ENCODE peak calls at places on chromosomes 2 and 18, in eight cellular contexts. C, F, P, T, D, S, L and E are unnamed samples.

GRCh38 chr2:33015421-33016142 is 68.8 kb downstream of the LTBP1 start:
- DNase-seq in S (no peak), C (peak; percentile 29), P (no peak), L (no peak), F (no peak), D (peak; percentile 80), T (no peak), E (no peak)

GRCh38 chr2:222887124-222887523 is 26.3 kb downstream of the ACSL3 start:
- DNase-seq in L (no peak), D (no peak), S (no peak), P (no peak), T (no peak), C (no peak), F (no peak), E (no peak)

GRCh38 chr2:43294973-43295603 is 68.7 kb upstream of the ZFP36L2 start:
- DNase-seq in C (no peak), D (no peak), T (no peak), L (peak; percentile 28), P (no peak), F (no peak), S (no peak), E (no peak)

GRCh38 chr2:221571108-221571390 is 1.1 kb downstream of the EPHA4 start:
- DNase-seq in S (peak; percentile 75), F (no peak), P (no peak), C (peak; percentile 15), L (no peak), T (no peak), D (no peak), E (peak; percentile 13)

GRCh38 chr2:27627963-27628766 is 647 bp downstream of the CCDC121 start:
- DNase-seq in S (no peak), C (no peak), F (no peak), D (peak; percentile 45), P (peak; percentile 18), L (peak; percentile 77), T (no peak), E (no peak)

GRCh38 chr2:48183276-48183675 is 277.0 kb upstream of the FBXO11 start:
- DNase-seq in T (no peak), F (no peak), S (no peak), D (no peak), L (no peak), P (no peak), C (no peak), E (no peak)

GRCh38 chr2:210429403-210430137 is 47.0 kb downstream of the LANCL1 start:
- DNase-seq in C (no peak), P (no peak), S (no peak), F (no peak), D (no peak), L (no peak), T (no peak), E (no peak)

GRCh38 chr2:61478086-61478485 is 7.2 kb upstream of the USP34 start:
- DNase-seq in T (no peak), P (no peak), C (no peak), F (no peak), L (no peak), D (no peak), S (no peak), E (no peak)

GRCh38 chr2:105681927-105682326 is 62.8 kb upstream of the NCK2 start:
- DNase-seq in C (no peak), F (no peak), T (no peak), L (no peak), P (no peak), D (no peak), S (no peak), E (no peak)

GRCh38 chr18:51235011-51235789 is 37.7 kb upstream of the MEX3C start:
- DNase-seq in P (no peak), S (no peak), F (no peak), D (no peak), C (peak; percentile 22), T (no peak), L (peak; percentile 89), E (no peak)

GRCh38 chr2:180524458-180524857 is 455.9 kb upstream of the UBE2E3 start:
- DNase-seq in T (no peak), P (no peak), C (no peak), L (no peak), D (no peak), S (no peak), F (no peak), E (no peak)

GRCh38 chr2:98086491-98087446 is at the start of gene VWA3B:
- DNase-seq in P (peak; percentile 46), L (peak; percentile 28), D (no peak), T (peak; percentile 68), S (peak; percentile 93), C (peak; percentile 18), F (no peak), E (peak; percentile 59)

GRCh38 chr18:43665239-43665788 is 388.0 kb upstream of the SYT4 start:
- DNase-seq in L (no peak), S (no peak), D (no peak), F (no peak), P (no peak), T (no peak), C (peak; percentile 1), E (no peak)

GRCh38 chr18:73752546-73752945 is 395.1 kb downstream of the FBXO15 start:
- DNase-seq in C (no peak), T (no peak), S (no peak), P (no peak), L (no peak), F (no peak), D (no peak), E (no peak)

DNA sequence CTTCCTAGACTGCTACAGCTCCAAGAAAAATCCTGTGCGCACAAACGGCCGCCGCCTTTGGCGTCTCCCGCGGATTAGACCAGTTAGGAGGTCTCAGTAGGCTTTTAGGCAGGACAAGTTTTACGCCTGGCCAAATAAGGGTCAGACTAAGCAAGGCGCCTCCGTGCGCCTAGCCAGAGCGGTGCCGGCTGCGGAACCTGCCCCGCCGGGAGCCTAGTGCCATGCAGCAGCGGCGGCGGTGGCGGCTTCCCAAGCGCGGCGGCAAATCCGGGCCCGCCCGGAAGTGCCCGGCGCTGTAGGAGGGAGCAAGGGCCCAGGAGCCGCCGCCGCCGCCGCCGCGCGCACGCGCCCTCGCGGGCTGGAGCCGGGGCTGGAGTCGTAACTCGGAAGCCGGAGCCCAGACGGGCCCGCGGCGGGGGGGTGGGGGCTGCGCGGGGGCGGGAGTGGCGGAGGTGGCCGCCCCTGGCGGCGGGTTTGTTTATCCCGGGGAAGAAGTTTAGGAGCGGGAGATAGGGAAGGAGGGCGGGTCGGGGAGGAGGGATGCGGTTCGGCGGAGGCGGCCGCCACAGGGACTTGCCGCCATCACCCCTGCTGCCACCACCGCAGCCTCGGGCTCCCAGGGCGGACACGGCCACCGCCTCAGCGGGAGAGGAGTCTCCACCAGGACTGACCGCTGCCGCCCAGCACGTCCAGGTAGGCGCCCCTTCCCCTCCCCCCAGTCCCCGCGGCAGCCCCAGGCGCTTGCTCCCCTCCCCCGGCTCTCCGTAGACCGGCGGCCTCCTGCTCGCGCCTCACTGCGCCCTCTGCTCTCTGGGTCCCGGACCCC is at the start of gene SPOPL:
- DNase-seq in C (peak; percentile 92), P (peak; percentile 77), F (peak; percentile 26), D (peak; percentile 87), S (peak; percentile 98), T (peak; percentile 95), L (peak; percentile 91), E (peak; percentile 92)
- TF ChIP-seq POLR2A in C (peak; percentile 91), P (peak; percentile 88), F (peak; percentile 47), D (peak; percentile 93), S (no peak), T (peak; percentile 91), L (peak; percentile 74), E (peak; percentile 84)

GRCh38 chr18:23228102-23229051 is 93.1 kb downstream of the CABLES1 start:
- DNase-seq in L (peak; percentile 54), T (no peak), C (no peak), S (no peak), D (no peak), P (no peak), F (no peak), E (peak; percentile 59)
- TF ChIP-seq POLR2A in L (no peak), T (no peak), C (no peak), S (no peak), D (no peak), P (no peak), F (no peak), E (no peak)

GRCh38 chr2:241507430-241508239 is 749 bp downstream of the STK25 start:
- DNase-seq in D (peak; percentile 62), S (peak; percentile 91), T (no peak), L (peak; percentile 68), P (no peak), F (no peak), C (peak; percentile 64), E (peak; percentile 53)
- TF ChIP-seq POLR2A in D (no peak), S (no peak), T (no peak), L (no peak), P (no peak), F (no peak), C (no peak), E (no peak)

DNA sequence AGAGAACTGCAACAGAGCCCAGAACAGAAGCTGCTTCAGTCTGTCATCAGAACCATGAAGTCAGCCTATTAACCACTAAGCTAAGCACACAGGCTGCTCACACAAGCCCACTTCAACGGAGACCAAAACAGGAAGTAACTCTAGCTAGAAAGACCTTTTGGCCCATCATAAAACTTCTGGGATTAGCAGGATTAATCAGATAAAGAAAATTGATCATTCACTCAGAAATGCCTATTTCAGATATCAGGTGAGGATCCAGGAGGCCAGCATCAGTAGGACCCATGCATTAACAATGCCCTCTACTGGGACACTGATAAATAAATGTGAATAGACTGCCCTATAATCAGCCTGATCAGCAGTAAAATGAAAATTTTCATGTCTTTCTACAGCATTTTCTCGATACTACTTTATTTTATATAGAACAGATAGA is 101.4 kb downstream of the WDPCP start:
- DNase-seq in D (no peak), P (no peak), C (no peak), T (no peak), L (peak; percentile 58), S (no peak), F (no peak), E (no peak)
- TF ChIP-seq POLR2A in D (no peak), P (no peak), C (no peak), T (no peak), L (no peak), S (no peak), F (no peak), E (no peak)